ENCODE peak calls at places on chromosome 17, in seven cellular contexts. D is prostate gland, N is neural progenitor cell, S is AG09309, V is brain microvascular endothelial cell, Q is astrocyte of the spinal cord, Z is heart left ventricle. F is an unnamed sample.

GRCh38 chr17:65750678-65751077 is 189.2 kb upstream of the AXIN2 start:
- DNase-seq in D (peak; percentile 92), N (no peak), S (peak; percentile 73), V (peak; percentile 75), Q (peak; percentile 97), Z (peak; percentile 79), F (peak; percentile 88)

GRCh38 chr17:21375757-21376584 is at the start of gene KCNJ12:
- DNase-seq in D (no peak), N (peak; percentile 80), S (no peak), V (no peak), Q (peak; percentile 8), Z (no peak), F (no peak)

GRCh38 chr17:78883533-78884131 is 19.4 kb downstream of the CEP295NL start:
- DNase-seq in D (peak; percentile 43), N (peak; percentile 90), S (peak; percentile 82), V (peak; percentile 89), Q (peak; percentile 96), Z (peak; percentile 88), F (peak; percentile 93)

GRCh38 chr17:7632492-7632894 is 2.6 kb downstream of the SHBG start:
- DNase-seq in D (no peak), N (peak; percentile 70), S (no peak), V (no peak), Q (peak; percentile 39), Z (no peak), F (no peak)

GRCh38 chr17:50257574-50258224 is 16.6 kb upstream of the TMEM92 start:
- DNase-seq in D (no peak), N (no peak), S (no peak), V (no peak), Q (no peak), Z (no peak), F (no peak)

GRCh38 chr17:70820276-70820675 is 650.9 kb downstream of the KCNJ2 start:
- DNase-seq in D (no peak), N (no peak), S (no peak), V (peak; percentile 11), Q (peak; percentile 57), Z (no peak), F (no peak)

GRCh38 chr17:21171309-21171922 is 42.5 kb downstream of the TMEM11 start:
- DNase-seq in D (no peak), N (no peak), S (no peak), V (no peak), Q (no peak), Z (no peak), F (no peak)

GRCh38 chr17:28727727-28728363 is 743 bp upstream of the NEK8 start:
- DNase-seq in D (peak; percentile 69), N (peak; percentile 91), S (no peak), V (peak; percentile 35), Q (peak; percentile 43), Z (peak; percentile 66), F (no peak)

GRCh38 chr17:81523139-81524062 is 4.8 kb upstream of the FSCN2 start:
- DNase-seq in D (no peak), N (peak; percentile 86), S (peak; percentile 45), V (no peak), Q (no peak), Z (peak; percentile 66), F (no peak)

GRCh38 chr17:9233761-9234160 is 212.5 kb downstream of the NTN1 start:
- DNase-seq in D (no peak), N (no peak), S (no peak), V (no peak), Q (no peak), Z (peak; percentile 33), F (no peak)

GRCh38 chr17:30165960-30166359 is 49.3 kb downstream of the NSRP1 start:
- DNase-seq in D (no peak), N (no peak), S (no peak), V (no peak), Q (no peak), Z (no peak), F (no peak)

GRCh38 chr17:282912-283882 is 69.4 kb downstream of the RPH3AL start:
- DNase-seq in D (no peak), N (no peak), S (no peak), V (no peak), Q (no peak), Z (peak; percentile 49), F (no peak)

GRCh38 chr17:44581868-44582267 is 24.6 kb downstream of the FZD2 start:
- DNase-seq in D (no peak), N (peak; percentile 50), S (no peak), V (no peak), Q (no peak), Z (no peak), F (no peak)

GRCh38 chr17:80477647-80478478 is 1.5 kb upstream of the NPTX1 start:
- DNase-seq in D (no peak), N (peak; percentile 91), S (no peak), V (peak; percentile 48), Q (peak; percentile 36), Z (no peak), F (no peak)

GRCh38 chr17:16187642-16188041 is 27.7 kb downstream of the NCOR1 start:
- DNase-seq in D (no peak), N (no peak), S (no peak), V (no peak), Q (no peak), Z (no peak), F (no peak)

GRCh38 chr17:42531455-42532354 is 4.3 kb upstream of the NAGLU start:
- DNase-seq in D (no peak), N (peak; percentile 87), S (no peak), V (no peak), Q (no peak), Z (peak; percentile 87), F (no peak)

GRCh38 chr17:65685110-65685509 is 123.7 kb upstream of the AXIN2 start:
- DNase-seq in D (no peak), N (no peak), S (no peak), V (no peak), Q (no peak), Z (no peak), F (no peak)

GRCh38 chr17:31677681-31678080 is 181.4 kb downstream of the COPRS start:
- DNase-seq in D (no peak), N (no peak), S (no peak), V (no peak), Q (no peak), Z (peak; percentile 27), F (no peak)

GRCh38 chr17:50055055-50055425 is 870 bp upstream of the ITGA3 start:
- DNase-seq in D (peak; percentile 90), N (peak; percentile 26), S (no peak), V (no peak), Q (no peak), Z (no peak), F (no peak)

GRCh38 chr17:45431531-45432404 is 902 bp downstream of the ARHGAP27 start:
- DNase-seq in D (peak; percentile 91), N (peak; percentile 93), S (no peak), V (no peak), Q (no peak), Z (peak; percentile 88), F (no peak)

GRCh38 chr17:32863559-32863958 is 13.4 kb downstream of the MYO1D start:
- DNase-seq in D (no peak), N (no peak), S (no peak), V (no peak), Q (no peak), Z (no peak), F (no peak)

DNA sequence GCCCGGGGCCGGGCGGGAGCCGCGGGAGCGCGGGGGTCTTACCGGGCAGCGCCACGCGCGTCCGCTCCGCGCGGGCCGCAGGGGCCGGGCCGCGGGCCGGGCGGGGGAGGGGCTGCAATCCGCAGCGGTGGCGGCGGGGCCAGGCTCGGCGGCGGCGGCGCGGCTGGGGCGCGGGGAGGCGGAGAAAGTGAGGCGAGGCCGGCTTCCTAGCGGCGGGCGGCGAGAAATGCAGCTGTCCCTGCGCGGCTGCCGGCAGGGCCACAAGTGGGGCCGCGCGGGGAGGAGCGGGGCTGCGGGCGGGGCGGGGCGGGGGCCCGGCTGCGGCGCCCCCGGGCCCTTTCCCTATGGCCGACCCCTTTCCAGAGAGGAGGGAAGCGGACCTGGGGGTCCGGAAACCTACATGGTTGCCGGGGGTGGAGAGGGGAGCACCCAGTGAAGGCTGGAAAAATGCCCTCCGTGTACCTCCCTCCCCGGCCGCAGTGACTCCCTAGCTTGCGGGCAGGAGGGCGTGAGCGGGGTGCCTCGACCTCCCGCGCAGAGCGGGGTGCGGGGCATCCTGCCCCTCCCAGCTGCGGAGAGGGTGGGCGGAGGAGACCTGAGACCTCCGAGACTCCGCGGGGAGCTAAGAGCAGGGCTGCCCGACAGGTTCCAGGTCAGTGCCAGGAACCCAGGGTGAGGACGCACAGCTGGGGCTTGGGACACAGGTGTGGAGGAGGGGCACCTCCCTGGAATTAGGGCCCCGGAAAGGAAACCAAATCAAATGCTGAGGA is at the start of gene CUEDC1:
- DNase-seq in D (peak; percentile 67), N (peak; percentile 86), S (no peak), V (peak; percentile 41), Q (peak; percentile 47), Z (peak; percentile 94), F (no peak)
- TF ChIP-seq CTCF in D (no peak), N (peak; percentile 31), S (peak; percentile 31), V (peak; percentile 42), Q (peak; percentile 30), Z (peak; percentile 41), F (no peak)

GRCh38 chr17:4194796-4195195 is 51.8 kb downstream of the CYB5D2 start:
- DNase-seq in D (no peak), N (no peak), S (no peak), V (no peak), Q (no peak), Z (no peak), F (no peak)
- TF ChIP-seq CTCF in D (no peak), N (no peak), S (no peak), V (no peak), Q (no peak), Z (no peak), F (no peak)

DNA sequence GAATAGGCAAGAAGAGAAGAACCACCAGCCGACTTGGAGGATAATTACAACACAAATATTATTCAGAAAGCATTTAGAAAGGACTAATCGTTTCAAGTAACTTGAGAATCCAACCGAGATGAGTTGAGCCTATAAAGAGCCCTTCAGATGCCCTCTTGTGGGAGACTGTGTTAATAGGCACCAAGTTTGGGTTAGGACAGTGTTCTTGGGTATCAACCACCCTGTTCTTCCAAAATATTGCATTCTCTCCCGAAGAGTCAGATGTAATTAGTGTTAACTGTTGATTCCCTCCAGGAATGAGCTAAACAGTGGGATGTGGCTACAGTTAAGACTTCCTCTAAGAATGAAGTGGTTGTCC is 87.8 kb upstream of the NOL11 start:
- DNase-seq in D (no peak), N (peak; percentile 37), S (peak; percentile 62), V (peak; percentile 43), Q (peak; percentile 71), Z (no peak), F (no peak)
- TF ChIP-seq CTCF in D (peak; percentile 26), N (peak; percentile 37), S (peak; percentile 70), V (peak; percentile 72), Q (peak; percentile 56), Z (peak; percentile 24), F (peak; percentile 42)

GRCh38 chr17:61205406-61205805 is 194.2 kb upstream of the TBX2 start:
- DNase-seq in D (no peak), N (no peak), S (no peak), V (no peak), Q (no peak), Z (no peak), F (no peak)
- TF ChIP-seq CTCF in D (no peak), N (no peak), S (no peak), V (no peak), Q (no peak), Z (no peak), F (no peak)